ENCODE peak calls at places on chromosomes 16 and 17, in four cellular contexts. One of them, this sample, is unnamed.

GRCh38 chr17:7842950-7843535 is 9.0 kb downstream of the KDM6B start:
- DNase-seq in HepG2: peak; percentile 53
- DNase-seq in GM12878: no peak
- DNase-seq in K562: no peak
- DNase-seq in this sample: no peak

GRCh38 chr16:89324056-89325010 is 106.8 kb downstream of the ZNF778 start:
- DNase-seq in K562: no peak
- DNase-seq in HepG2: no peak
- DNase-seq in GM12878: peak; percentile 90
- DNase-seq in this sample: no peak

GRCh38 chr16:9965079-9965478 is 217.1 kb downstream of the GRIN2A start:
- DNase-seq in K562: no peak
- DNase-seq in HepG2: no peak
- DNase-seq in GM12878: no peak
- DNase-seq in this sample: no peak

GRCh38 chr17:77451271-77451893 is 310.6 kb downstream of the SEC14L1 start:
- DNase-seq in HepG2: peak; percentile 96
- DNase-seq in GM12878: no peak
- DNase-seq in K562: peak; percentile 75
- DNase-seq in this sample: no peak

GRCh38 chr17:47192549-47192948 is 3.5 kb upstream of the CDC27 start:
- DNase-seq in GM12878: peak; percentile 83
- DNase-seq in K562: no peak
- DNase-seq in HepG2: no peak
- DNase-seq in this sample: no peak

GRCh38 chr17:58680038-58680369 is 11.8 kb downstream of the TEX14 start:
- DNase-seq in GM12878: no peak
- DNase-seq in K562: no peak
- DNase-seq in HepG2: no peak
- DNase-seq in this sample: no peak

GRCh38 chr17:38710985-38711384 is 5.9 kb downstream of the MLLT6 start:
- DNase-seq in HepG2: no peak
- DNase-seq in K562: peak; percentile 59
- DNase-seq in GM12878: no peak
- DNase-seq in this sample: no peak

GRCh38 chr16:30723725-30724355 is 24.4 kb upstream of the PHKG2 start:
- DNase-seq in K562: no peak
- DNase-seq in GM12878: no peak
- DNase-seq in HepG2: no peak
- DNase-seq in this sample: no peak

GRCh38 chr17:13086142-13086769 is 68.4 kb upstream of the ELAC2 start:
- DNase-seq in K562: no peak
- DNase-seq in HepG2: no peak
- DNase-seq in GM12878: no peak
- DNase-seq in this sample: no peak

GRCh38 chr16:2350500-2350899 is 10.0 kb upstream of the ABCA3 start:
- DNase-seq in HepG2: no peak
- DNase-seq in GM12878: no peak
- DNase-seq in K562: no peak
- DNase-seq in this sample: no peak

GRCh38 chr17:16866436-16866835 is 105.5 kb downstream of the TNFRSF13B start:
- DNase-seq in GM12878: no peak
- DNase-seq in K562: no peak
- DNase-seq in HepG2: no peak
- DNase-seq in this sample: no peak

GRCh38 chr16:23207485-23207884 is 24.9 kb downstream of the SCNN1G start:
- DNase-seq in K562: no peak
- DNase-seq in HepG2: no peak
- DNase-seq in GM12878: no peak
- DNase-seq in this sample: no peak

GRCh38 chr16:22855231-22855630 is 41.3 kb downstream of the HS3ST2 start:
- DNase-seq in K562: no peak
- DNase-seq in HepG2: no peak
- DNase-seq in GM12878: no peak
- DNase-seq in this sample: no peak

GRCh38 chr16:88716201-88716600 is 9.9 kb downstream of the CTU2 start:
- DNase-seq in GM12878: no peak
- DNase-seq in K562: no peak
- DNase-seq in HepG2: no peak
- DNase-seq in this sample: no peak

GRCh38 chr17:46885956-46886663 is 34.7 kb downstream of the WNT9B start:
- DNase-seq in GM12878: no peak
- DNase-seq in HepG2: no peak
- DNase-seq in K562: no peak
- DNase-seq in this sample: no peak

GRCh38 chr16:4182581-4183257 is 59.2 kb downstream of the SRL start:
- DNase-seq in K562: no peak
- DNase-seq in HepG2: no peak
- DNase-seq in GM12878: no peak
- DNase-seq in this sample: no peak

GRCh38 chr17:37037590-37038155 is 88.9 kb downstream of the AATF start:
- DNase-seq in HepG2: no peak
- DNase-seq in GM12878: no peak
- DNase-seq in K562: no peak
- DNase-seq in this sample: no peak

GRCh38 chr16:51125992-51126391 is 25.1 kb downstream of the SALL1 start:
- DNase-seq in GM12878: no peak
- DNase-seq in HepG2: no peak
- DNase-seq in K562: no peak
- DNase-seq in this sample: no peak

GRCh38 chr16:75320435-75320834 is 69.0 kb upstream of the BCAR1 start:
- DNase-seq in HepG2: peak; percentile 41
- DNase-seq in K562: peak; percentile 19
- DNase-seq in GM12878: no peak
- DNase-seq in this sample: no peak

GRCh38 chr17:45070809-45071208 is 9.7 kb downstream of the NMT1 start:
- DNase-seq in K562: no peak
- DNase-seq in HepG2: no peak
- DNase-seq in GM12878: no peak
- DNase-seq in this sample: no peak
- TF ChIP-seq FOXK2 in K562: no peak
- TF ChIP-seq FOXK2 in HepG2: no peak
- TF ChIP-seq FOXK2 in GM12878: no peak
- TF ChIP-seq FOXK2 in this sample: no peak

GRCh38 chr17:68036304-68037147 is 991 bp downstream of the KPNA2 start:
- DNase-seq in HepG2: no peak
- DNase-seq in K562: no peak
- DNase-seq in GM12878: no peak
- DNase-seq in this sample: no peak
- TF ChIP-seq FOXK2 in HepG2: no peak
- TF ChIP-seq FOXK2 in K562: no peak
- TF ChIP-seq FOXK2 in GM12878: no peak
- TF ChIP-seq FOXK2 in this sample: no peak

DNA sequence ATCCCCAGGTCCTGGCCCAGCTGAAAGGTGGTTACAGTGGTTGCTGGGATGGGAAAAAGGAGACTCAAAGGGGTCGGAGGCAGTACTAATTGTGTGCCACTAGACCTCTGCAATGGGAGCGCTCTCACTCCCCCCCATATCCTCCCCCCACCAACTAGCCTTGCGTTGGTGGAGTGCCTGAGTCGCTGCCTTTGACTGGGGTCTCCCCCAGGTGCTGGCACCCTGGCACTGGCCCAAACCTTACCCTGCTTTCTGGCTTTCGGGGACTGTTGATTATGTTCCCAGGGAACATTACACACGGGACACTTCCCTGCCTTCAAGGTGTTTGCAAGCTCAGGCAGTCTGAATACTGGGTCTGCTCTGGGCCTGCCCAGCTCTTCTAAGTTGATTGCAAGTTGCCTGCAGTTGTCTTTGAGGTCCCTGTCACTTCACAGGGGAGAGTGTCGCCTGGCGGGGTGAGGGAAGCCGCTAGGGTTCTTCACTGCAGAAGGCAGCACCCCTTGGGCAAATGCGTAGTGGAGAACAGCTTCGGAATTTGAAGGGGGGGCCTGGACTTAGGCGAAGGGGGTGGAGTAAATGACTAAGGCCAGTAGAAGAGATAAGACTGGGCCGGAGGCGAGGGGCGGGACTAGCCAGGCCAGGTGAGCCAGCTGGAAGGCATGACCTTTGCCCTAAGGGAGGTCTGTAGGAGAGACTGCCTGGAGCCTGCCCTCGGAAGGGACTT is 98.0 kb downstream of the RAB11FIP4 start:
- DNase-seq in HepG2: peak; percentile 72
- DNase-seq in K562: peak; percentile 86
- DNase-seq in GM12878: no peak
- DNase-seq in this sample: no peak
- TF ChIP-seq FOXK2 in HepG2: no peak
- TF ChIP-seq FOXK2 in K562: no peak
- TF ChIP-seq FOXK2 in GM12878: no peak
- TF ChIP-seq FOXK2 in this sample: no peak

GRCh38 chr17:31004160-31004559 is 33.3 kb downstream of the RNF135 start:
- DNase-seq in GM12878: no peak
- DNase-seq in HepG2: no peak
- DNase-seq in K562: no peak
- DNase-seq in this sample: no peak

GRCh38 chr17:31003225-31003866 is 32.5 kb downstream of the RNF135 start:
- DNase-seq in GM12878: no peak
- DNase-seq in K562: no peak
- DNase-seq in HepG2: no peak
- DNase-seq in this sample: no peak

GRCh38 chr17:31013844-31014243 is 43.0 kb downstream of the RNF135 start:
- DNase-seq in K562: no peak
- DNase-seq in GM12878: no peak
- DNase-seq in HepG2: no peak
- DNase-seq in this sample: no peak

GRCh38 chr17:31007695-31008373 is 37.0 kb downstream of the RNF135 start:
- DNase-seq in GM12878: no peak
- DNase-seq in K562: no peak
- DNase-seq in HepG2: no peak
- DNase-seq in this sample: no peak

GRCh38 chr17:31008374-31009035 is 37.7 kb downstream of the RNF135 start:
- DNase-seq in HepG2: no peak
- DNase-seq in GM12878: no peak
- DNase-seq in K562: no peak
- DNase-seq in this sample: peak; percentile 41
- TF ChIP-seq FOXK2 in HepG2: no peak
- TF ChIP-seq FOXK2 in GM12878: no peak
- TF ChIP-seq FOXK2 in K562: no peak
- TF ChIP-seq FOXK2 in this sample: no peak

GRCh38 chr16:86261379-86261778 is 248.9 kb upstream of the FOXF1 start:
- DNase-seq in K562: peak; percentile 70
- DNase-seq in GM12878: peak; percentile 3
- DNase-seq in HepG2: no peak
- DNase-seq in this sample: peak; percentile 54
- TF ChIP-seq FOXK2 in K562: no peak
- TF ChIP-seq FOXK2 in GM12878: no peak
- TF ChIP-seq FOXK2 in HepG2: no peak
- TF ChIP-seq FOXK2 in this sample: no peak

DNA sequence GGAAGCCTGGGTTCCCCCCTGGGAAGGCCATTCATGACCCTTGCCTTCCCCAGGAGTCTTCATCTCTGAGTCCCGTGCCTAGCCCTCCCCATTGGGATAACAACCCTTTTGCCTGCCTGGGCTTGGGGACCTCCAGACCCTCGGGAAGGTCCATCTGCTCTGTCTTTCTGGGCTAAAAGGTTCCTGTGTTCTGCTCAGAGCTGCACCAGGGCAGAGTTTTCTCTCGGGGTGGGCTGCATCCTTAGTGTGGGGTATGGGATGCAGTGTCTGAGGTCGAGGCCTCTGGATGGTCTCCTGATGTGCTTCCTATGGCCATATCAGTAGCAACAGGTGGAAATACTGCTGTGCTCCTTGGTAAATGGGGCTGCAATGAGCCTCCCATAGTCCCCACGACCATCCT is 22.9 kb upstream of the PLLP start:
- DNase-seq in GM12878: no peak
- DNase-seq in HepG2: no peak
- DNase-seq in K562: no peak
- DNase-seq in this sample: no peak
- TF ChIP-seq FOXK2 in GM12878: no peak
- TF ChIP-seq FOXK2 in HepG2: no peak
- TF ChIP-seq FOXK2 in K562: no peak
- TF ChIP-seq FOXK2 in this sample: no peak

This sample was measured in HEK293T.